ENCODE peak calls at places on chromosomes 3 and 15, in four cellular contexts. One of them, this sample, is unnamed.

GRCh38 chr3:111619833-111620232 is 24.7 kb upstream of the ZBED2 start:
- DNase-seq in pancreas: no peak
- DNase-seq in NB4: no peak
- DNase-seq in endothelial cell of umbilical vein: no peak
- DNase-seq in this sample: no peak

GRCh38 chr3:98779936-98780335 is 16.8 kb downstream of the ST3GAL6 start:
- DNase-seq in NB4: peak
- DNase-seq in pancreas: no peak
- DNase-seq in endothelial cell of umbilical vein: peak
- DNase-seq in this sample: peak

GRCh38 chr15:57697588-57697987 is 8.9 kb upstream of the POLR2M start:
- DNase-seq in NB4: no peak
- DNase-seq in endothelial cell of umbilical vein: no peak
- DNase-seq in pancreas: no peak
- DNase-seq in this sample: no peak

GRCh38 chr3:197308591-197308990 is 10.2 kb upstream of the DLG1 start:
- DNase-seq in NB4: no peak
- DNase-seq in endothelial cell of umbilical vein: no peak
- DNase-seq in pancreas: no peak
- DNase-seq in this sample: peak

GRCh38 chr3:13584427-13584891 is 35.5 kb downstream of the FBLN2 start:
- DNase-seq in NB4: no peak
- DNase-seq in pancreas: no peak
- DNase-seq in endothelial cell of umbilical vein: no peak
- DNase-seq in this sample: no peak

GRCh38 chr15:66033143-66033542 is 163.9 kb downstream of the RAB11A start:
- DNase-seq in pancreas: no peak
- DNase-seq in NB4: no peak
- DNase-seq in endothelial cell of umbilical vein: no peak
- DNase-seq in this sample: no peak

GRCh38 chr3:4716731-4717362 is 223.7 kb downstream of the ITPR1 start:
- DNase-seq in NB4: no peak
- DNase-seq in pancreas: no peak
- DNase-seq in endothelial cell of umbilical vein: no peak
- DNase-seq in this sample: peak

GRCh38 chr3:188053710-188054379 is 100.1 kb upstream of the LPP start:
- DNase-seq in endothelial cell of umbilical vein: no peak
- DNase-seq in NB4: no peak
- DNase-seq in pancreas: no peak
- DNase-seq in this sample: no peak

GRCh38 chr3:11671648-11672100 is 28.0 kb upstream of the VGLL4 start:
- DNase-seq in NB4: peak
- DNase-seq in endothelial cell of umbilical vein: peak
- DNase-seq in pancreas: peak
- DNase-seq in this sample: peak

GRCh38 chr3:102605146-102605545 is 170.3 kb downstream of the ZPLD1 start:
- DNase-seq in NB4: no peak
- DNase-seq in endothelial cell of umbilical vein: no peak
- DNase-seq in pancreas: no peak
- DNase-seq in this sample: no peak

GRCh38 chr15:39597751-39598185 is 16.9 kb downstream of the THBS1 start:
- DNase-seq in endothelial cell of umbilical vein: peak
- DNase-seq in pancreas: no peak
- DNase-seq in NB4: no peak
- DNase-seq in this sample: peak

GRCh38 chr15:96070636-96071035 is 259.9 kb upstream of the NR2F2 start:
- DNase-seq in pancreas: no peak
- DNase-seq in NB4: no peak
- DNase-seq in endothelial cell of umbilical vein: no peak
- DNase-seq in this sample: no peak

GRCh38 chr3:70989174-70989573 is 594.4 kb downstream of the FOXP1 start:
- DNase-seq in NB4: no peak
- DNase-seq in pancreas: no peak
- DNase-seq in endothelial cell of umbilical vein: peak
- DNase-seq in this sample: peak

GRCh38 chr15:70111203-70112017 is 13.7 kb upstream of the TLE3 start:
- DNase-seq in NB4: peak
- DNase-seq in endothelial cell of umbilical vein: peak
- DNase-seq in pancreas: peak
- DNase-seq in this sample: peak

GRCh38 chr15:42933886-42934667 is 13.5 kb upstream of the TTBK2 start:
- DNase-seq in endothelial cell of umbilical vein: no peak
- DNase-seq in pancreas: no peak
- DNase-seq in NB4: peak
- DNase-seq in this sample: no peak

GRCh38 chr3:156382458-156383346 is 172.2 kb downstream of the SSR3 start:
- DNase-seq in pancreas: no peak
- DNase-seq in endothelial cell of umbilical vein: peak
- DNase-seq in NB4: peak
- DNase-seq in this sample: peak

GRCh38 chr3:79306939-79307590 is 460.7 kb downstream of the ROBO1 start:
- DNase-seq in endothelial cell of umbilical vein: no peak
- DNase-seq in pancreas: no peak
- DNase-seq in NB4: no peak
- DNase-seq in this sample: no peak

GRCh38 chr3:144770813-144771400 is 799.3 kb downstream of the DIPK2A start:
- DNase-seq in NB4: peak
- DNase-seq in pancreas: no peak
- DNase-seq in endothelial cell of umbilical vein: peak
- DNase-seq in this sample: peak

GRCh38 chr3:125511420-125512094 is 8.4 kb downstream of the SNX4 start:
- DNase-seq in pancreas: no peak
- DNase-seq in NB4: no peak
- DNase-seq in endothelial cell of umbilical vein: no peak
- DNase-seq in this sample: no peak

GRCh38 chr3:32406481-32407408 is 15.1 kb downstream of the CMTM7 start:
- DNase-seq in endothelial cell of umbilical vein: no peak
- DNase-seq in NB4: peak
- DNase-seq in pancreas: no peak
- DNase-seq in this sample: no peak

GRCh38 chr15:90808517-90808939 is 59.9 kb upstream of the FURIN start:
- DNase-seq in pancreas: no peak
- DNase-seq in NB4: no peak
- DNase-seq in endothelial cell of umbilical vein: no peak
- DNase-seq in this sample: no peak

GRCh38 chr3:185411133-185411532 is 48.2 kb downstream of the MAP3K13 start:
- DNase-seq in endothelial cell of umbilical vein: no peak
- DNase-seq in pancreas: no peak
- DNase-seq in NB4: no peak
- DNase-seq in this sample: peak

GRCh38 chr3:67416703-67417102 is 237.7 kb downstream of the SUCLG2 start:
- DNase-seq in endothelial cell of umbilical vein: no peak
- DNase-seq in pancreas: no peak
- DNase-seq in NB4: no peak
- DNase-seq in this sample: peak

GRCh38 chr3:47186285-47186684 is 22.4 kb upstream of the SETD2 start:
- DNase-seq in NB4: no peak
- DNase-seq in endothelial cell of umbilical vein: no peak
- DNase-seq in pancreas: no peak
- DNase-seq in this sample: no peak

GRCh38 chr3:77460326-77460725 is 420.4 kb downstream of the ROBO2 start:
- DNase-seq in NB4: no peak
- DNase-seq in endothelial cell of umbilical vein: no peak
- DNase-seq in pancreas: no peak
- DNase-seq in this sample: peak

DNA sequence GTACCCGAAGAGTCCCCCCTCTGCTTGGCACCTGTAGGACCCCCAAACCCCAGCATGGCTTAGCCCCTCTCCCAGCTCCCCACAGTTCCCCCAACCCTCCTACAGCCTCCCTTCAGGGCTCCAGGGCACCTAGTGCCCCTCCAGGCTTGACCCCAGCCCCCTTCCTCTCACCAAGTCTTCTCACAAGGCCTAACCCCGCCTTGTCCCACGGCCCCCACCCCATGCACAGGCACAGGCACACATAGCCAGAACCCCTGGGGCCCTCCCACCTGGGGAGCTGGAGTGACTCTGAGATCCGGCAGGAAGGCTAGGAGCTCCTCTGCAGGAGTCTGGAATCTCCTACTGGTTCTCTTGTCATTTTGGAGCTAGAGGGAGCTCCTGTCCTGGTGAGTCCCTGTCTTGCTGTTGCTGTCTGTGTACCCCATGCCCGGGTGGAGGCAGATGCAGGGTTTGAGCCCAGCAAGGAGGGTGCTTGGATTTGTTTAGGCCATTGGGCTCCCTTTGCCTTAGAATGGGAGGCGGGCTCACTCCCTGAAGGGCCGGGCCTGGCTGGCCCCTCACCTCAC is 39.6 kb downstream of the KLF13 start:
- DNase-seq in pancreas: no peak
- DNase-seq in NB4: peak
- DNase-seq in endothelial cell of umbilical vein: no peak
- DNase-seq in this sample: peak
- TF ChIP-seq CTCF in pancreas: peak
- TF ChIP-seq CTCF in NB4: peak
- TF ChIP-seq CTCF in endothelial cell of umbilical vein: no peak
- TF ChIP-seq CTCF in this sample: no peak

DNA sequence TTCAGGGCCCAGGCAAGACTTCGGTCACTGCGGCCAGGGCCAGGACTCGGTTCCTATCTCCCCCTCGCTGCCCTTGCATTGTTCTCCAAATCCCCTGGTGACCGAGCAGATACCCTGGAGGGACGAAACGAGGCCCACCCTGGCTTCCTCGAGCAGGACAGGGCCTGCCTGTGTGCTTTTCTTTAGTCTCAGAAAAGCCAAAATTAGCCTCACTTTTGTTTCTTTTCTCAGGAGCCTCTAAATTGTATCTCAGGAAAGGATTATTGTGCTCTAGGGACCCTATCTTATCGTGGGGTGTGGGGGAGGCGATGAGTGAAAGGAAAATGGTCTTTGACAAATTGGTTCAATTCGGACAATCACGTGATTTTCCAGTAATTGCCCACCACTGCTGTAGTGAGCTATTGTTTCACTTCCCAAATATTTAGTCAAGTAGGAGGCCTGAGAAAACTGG is 61.7 kb downstream of the TMEM44 start:
- DNase-seq in pancreas: no peak
- DNase-seq in endothelial cell of umbilical vein: no peak
- DNase-seq in NB4: no peak
- DNase-seq in this sample: peak
- H3K4me3 ChIP-seq in pancreas: no peak
- H3K4me3 ChIP-seq in endothelial cell of umbilical vein: no peak
- H3K4me3 ChIP-seq in NB4: no peak
- H3K4me3 ChIP-seq in this sample: no peak

GRCh38 chr3:123663977-123664376 is 79.1 kb upstream of the HACD2 start:
- DNase-seq in endothelial cell of umbilical vein: no peak
- DNase-seq in pancreas: no peak
- DNase-seq in NB4: no peak
- DNase-seq in this sample: no peak
- TF ChIP-seq CTCF in endothelial cell of umbilical vein: no peak
- TF ChIP-seq CTCF in pancreas: no peak
- TF ChIP-seq CTCF in NB4: no peak
- TF ChIP-seq CTCF in this sample: no peak

DNA sequence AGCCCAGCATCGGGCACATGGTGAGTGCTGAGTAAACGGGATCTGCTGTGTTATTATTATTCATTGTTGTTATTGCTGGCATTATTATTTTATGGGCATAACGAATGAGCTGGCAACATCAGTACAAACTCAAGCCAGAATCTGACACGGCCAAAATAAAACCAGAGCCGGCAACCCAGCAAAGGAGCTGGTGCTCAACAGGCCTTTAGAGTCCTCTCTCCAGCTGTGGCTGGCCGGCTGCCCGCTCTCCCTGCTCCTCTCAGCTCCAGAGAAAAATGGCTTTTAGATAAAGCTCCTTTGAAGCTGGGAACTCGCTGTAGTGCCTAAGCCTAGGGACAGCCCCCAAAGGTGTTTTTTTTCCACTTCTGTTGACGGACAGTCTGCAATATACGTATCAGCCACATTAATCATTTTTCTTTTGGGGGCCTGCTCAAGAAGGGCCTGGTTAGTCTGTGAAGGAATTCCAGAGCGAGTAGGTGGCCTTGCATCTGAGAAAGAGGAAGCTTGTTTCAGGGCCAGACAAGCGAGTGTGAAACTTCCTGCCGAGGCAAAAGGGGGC is 193.9 kb upstream of the UBE2E1 start:
- DNase-seq in NB4: peak
- DNase-seq in pancreas: peak
- DNase-seq in endothelial cell of umbilical vein: peak
- DNase-seq in this sample: peak
- H3K4me3 ChIP-seq in NB4: no peak
- H3K4me3 ChIP-seq in pancreas: no peak
- H3K4me3 ChIP-seq in endothelial cell of umbilical vein: no peak
- H3K4me3 ChIP-seq in this sample: no peak

DNA sequence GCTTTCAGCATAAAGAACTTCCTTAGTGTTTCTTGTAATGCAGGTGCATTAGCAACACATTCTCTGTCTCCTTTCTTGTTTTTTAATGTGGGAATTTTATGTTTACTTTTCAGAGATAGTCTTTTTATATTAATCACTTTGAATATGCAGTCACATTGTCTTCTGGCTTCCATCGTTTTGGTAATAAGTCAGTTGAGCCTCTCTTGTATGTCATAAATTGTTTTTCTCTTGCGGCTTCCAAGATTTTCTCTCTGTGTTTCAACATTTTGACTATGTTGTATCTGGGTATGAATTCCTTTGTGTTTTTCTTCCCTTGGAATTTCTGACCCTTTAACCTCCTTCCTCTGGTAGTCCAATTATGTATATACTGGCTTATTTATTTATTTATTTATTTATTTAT is 25.3 kb downstream of the GABRG3 start:
- DNase-seq in endothelial cell of umbilical vein: no peak
- DNase-seq in pancreas: no peak
- DNase-seq in NB4: no peak
- DNase-seq in this sample: no peak
- TF ChIP-seq CTCF in endothelial cell of umbilical vein: no peak
- TF ChIP-seq CTCF in pancreas: no peak
- TF ChIP-seq CTCF in NB4: no peak
- TF ChIP-seq CTCF in this sample: no peak

DNA sequence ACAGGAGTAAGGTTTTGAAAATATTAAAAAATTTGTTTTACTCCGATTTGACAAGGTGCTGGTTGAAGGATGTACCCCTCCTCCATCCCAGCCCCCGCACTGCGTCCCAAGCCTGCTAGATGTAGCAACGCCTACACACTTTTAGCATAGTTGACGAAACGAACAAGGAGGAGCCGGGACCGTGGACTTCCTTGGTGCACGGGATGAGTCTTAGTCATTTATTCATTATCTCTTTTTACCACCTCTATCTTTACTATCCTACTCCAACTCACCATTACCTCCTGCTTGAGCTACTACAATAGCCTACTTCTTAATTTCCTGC is 10.6 kb downstream of the PRICKLE2 start:
- DNase-seq in NB4: peak
- DNase-seq in pancreas: no peak
- DNase-seq in endothelial cell of umbilical vein: no peak
- DNase-seq in this sample: peak
- H3K4me3 ChIP-seq in NB4: no peak
- H3K4me3 ChIP-seq in pancreas: no peak
- H3K4me3 ChIP-seq in endothelial cell of umbilical vein: no peak
- H3K4me3 ChIP-seq in this sample: peak

This sample was measured in fibroblast of mammary gland.